ENCODE peak calls at places on chromosomes 11 and 22, in six cellular contexts. S is ELR; Q is chondrocyte; U is naive thymus-derived CD4-positive, alpha-beta T cell; I is lower lobe of right lung; N is progenitor cell of endocrine pancreas. R is an unnamed sample.
A peak's percentile ranks its signal among the peaks of the same experiment; 100 is the strongest.

GRCh38 chr11:16261836-16262644 is 94.3 kb downstream of the SOX6 start:
- DNase-seq in S (no peak), Q (no peak), N (no peak), U (no peak), I (no peak), R (no peak)

GRCh38 chr11:78138694-78139421 is 568 bp downstream of the ALG8 start:
- DNase-seq in Q (no peak), S (peak; percentile 70), I (no peak), N (no peak), U (no peak), R (no peak)

GRCh38 chr11:27874998-27875397 is 174.7 kb upstream of the BDNF start:
- DNase-seq in S (no peak), I (no peak), U (no peak), Q (no peak), N (no peak), R (no peak)

GRCh38 chr11:2377511-2378443 is 667 bp downstream of the CD81 start:
- DNase-seq in N (peak; percentile 37), U (peak; percentile 53), I (peak; percentile 83), S (peak; percentile 70), Q (peak; percentile 83), R (peak; percentile 78)

GRCh38 chr22:26364066-26365015 is 64.7 kb upstream of the ASPHD2 start:
- DNase-seq in I (peak; percentile 51), U (peak; percentile 33), S (peak; percentile 85), N (peak; percentile 43), Q (no peak), R (peak; percentile 34)

GRCh38 chr11:91104237-91104636 is 881.4 kb upstream of the CHORDC1 start:
- DNase-seq in U (no peak), N (no peak), I (no peak), Q (no peak), S (peak; percentile 75), R (no peak)

GRCh38 chr22:44752285-44753188 is at the start of gene ARHGAP8:
- DNase-seq in I (peak; percentile 75), Q (no peak), S (no peak), N (peak; percentile 64), U (peak; percentile 14), R (no peak)

GRCh38 chr22:44710474-44711235 is 8.7 kb downstream of the PRR5 start:
- DNase-seq in S (no peak), U (no peak), Q (no peak), I (no peak), N (no peak), R (no peak)

GRCh38 chr11:65424200-65425104 is 1.9 kb downstream of the NEAT1 start:
- DNase-seq in N (no peak), I (peak; percentile 57), S (peak; percentile 64), U (peak; percentile 60), Q (no peak), R (no peak)

GRCh38 chr22:49663823-49664222 is 163.8 kb downstream of the BRD1 start:
- DNase-seq in N (no peak), Q (no peak), I (peak; percentile 24), U (no peak), S (no peak), R (no peak)

GRCh38 chr22:24232725-24233124 is 12.2 kb downstream of the GGT5 start:
- DNase-seq in U (no peak), N (no peak), S (no peak), I (no peak), Q (no peak), R (no peak)

GRCh38 chr22:49447837-49448236 is 379.8 kb downstream of the BRD1 start:
- DNase-seq in N (no peak), Q (no peak), U (no peak), S (no peak), I (no peak), R (no peak)

GRCh38 chr11:76639621-76640020 is 30.9 kb downstream of the LRRC32 start:
- DNase-seq in I (no peak), Q (peak; percentile 44), N (no peak), S (no peak), U (no peak), R (no peak)

GRCh38 chr11:68569357-68569756 is 108.8 kb downstream of the PPP6R3 start:
- DNase-seq in I (no peak), Q (no peak), S (no peak), U (no peak), N (no peak), R (no peak)

GRCh38 chr11:85661972-85662664 is 2.8 kb downstream of the CREBZF start:
- DNase-seq in Q (no peak), U (no peak), I (no peak), N (no peak), S (no peak), R (no peak)

GRCh38 chr22:38824587-38824986 is 19.2 kb downstream of the NPTXR start:
- DNase-seq in Q (peak; percentile 69), N (peak; percentile 77), S (peak; percentile 82), I (peak; percentile 60), U (peak; percentile 46), R (peak; percentile 71)

GRCh38 chr11:32497951-32498350 is 62.6 kb upstream of the WT1 start:
- DNase-seq in I (no peak), Q (no peak), N (no peak), S (no peak), U (no peak), R (no peak)

GRCh38 chr22:31144223-31144622 is 3.9 kb upstream of the PLA2G3 start:
- DNase-seq in N (no peak), Q (no peak), U (no peak), I (no peak), S (peak; percentile 52), R (no peak)

GRCh38 chr11:111327908-111328624 is 29.7 kb downstream of the POU2AF3 start:
- DNase-seq in U (no peak), S (no peak), Q (no peak), I (peak; percentile 88), N (no peak), R (no peak)

GRCh38 chr11:70060611-70061293 is 17.4 kb upstream of the ANO1 start:
- DNase-seq in U (no peak), N (no peak), I (no peak), S (no peak), Q (no peak), R (no peak)

GRCh38 chr22:45491841-45492240 is 10.8 kb upstream of the FBLN1 start:
- DNase-seq in U (no peak), N (no peak), Q (no peak), S (no peak), I (no peak), R (no peak)

R was measured in GM12891.